ENCODE peak calls at places on chromosomes 7 and 10, in seven cellular contexts. E is omental fat pad, W is WTC11, I is psoas muscle, S is suprapubic skin, V is osteocyte, C is lower lobe of right lung. X is an unnamed sample.

GRCh38 chr10:89118091-89118490 is 89.0 kb downstream of the CH25H start:
- DNase-seq in S (no peak), W (no peak), E (no peak), V (no peak), C (no peak), I (no peak), X (no peak)

GRCh38 chr7:71016387-71016786 is 115.6 kb upstream of the GALNT17 start:
- DNase-seq in V (no peak), I (no peak), W (no peak), S (no peak), C (no peak), E (no peak), X (no peak)

GRCh38 chr7:65840446-65840845 is 32.4 kb upstream of the VKORC1L1 start:
- DNase-seq in S (no peak), C (no peak), E (no peak), V (no peak), W (no peak), I (no peak), X (no peak)

GRCh38 chr7:131161103-131161502 is 166.6 kb upstream of the MKLN1 start:
- DNase-seq in S (no peak), W (no peak), V (no peak), E (no peak), C (no peak), I (no peak), X (no peak)

GRCh38 chr7:151645311-151645710 is 125.6 kb upstream of the RHEB start:
- DNase-seq in E (no peak), C (no peak), W (no peak), S (peak), I (no peak), V (no peak), X (no peak)

GRCh38 chr10:34933676-34934075 is 118.6 kb upstream of the PARD3 start:
- DNase-seq in E (no peak), W (no peak), C (peak), S (no peak), V (no peak), I (peak), X (no peak)

GRCh38 chr7:78019457-78020130 is 221.0 kb downstream of the PHTF2 start:
- DNase-seq in S (peak), E (peak), V (peak), I (peak), W (peak), C (peak), X (peak)

GRCh38 chr7:54778696-54779285 is 19.8 kb upstream of the SEC61G start:
- DNase-seq in V (no peak), I (no peak), E (no peak), W (no peak), S (no peak), C (no peak), X (no peak)

GRCh38 chr7:7732566-7733290 is 14.3 kb upstream of the RPA3 start:
- DNase-seq in C (no peak), V (no peak), I (no peak), S (no peak), E (no peak), W (no peak), X (no peak)

GRCh38 chr7:167976-168791 is 24.2 kb upstream of the FAM20C start:
- DNase-seq in V (no peak), W (no peak), C (peak), S (no peak), I (no peak), E (no peak), X (peak)

GRCh38 chr7:150375662-150376521 is 3.2 kb upstream of the ZNF775 start:
- DNase-seq in W (peak), E (no peak), I (no peak), V (no peak), C (no peak), S (no peak), X (no peak)

GRCh38 chr10:45433716-45434469 is 59.9 kb downstream of the ALOX5 start:
- DNase-seq in E (no peak), C (no peak), V (no peak), I (no peak), W (no peak), S (no peak), X (no peak)

GRCh38 chr10:777913-778479 is 88.5 kb upstream of the DIP2C start:
- DNase-seq in V (no peak), I (no peak), S (no peak), W (no peak), E (no peak), C (no peak), X (peak)

GRCh38 chr7:28037220-28038010 is 143.2 kb downstream of the JAZF1 start:
- DNase-seq in I (no peak), V (no peak), E (no peak), S (no peak), W (no peak), C (no peak), X (no peak)

GRCh38 chr10:95308389-95309302 is 17.8 kb upstream of the PDLIM1 start:
- DNase-seq in W (no peak), S (peak), E (peak), V (no peak), C (peak), I (peak), X (no peak)

GRCh38 chr10:46006219-46006618 is 24.2 kb downstream of the NCOA4 start:
- DNase-seq in W (no peak), C (no peak), I (no peak), E (no peak), S (no peak), V (no peak), X (no peak)

GRCh38 chr10:132539431-132539839 is 1.8 kb downstream of the INPP5A start:
- DNase-seq in C (peak), W (peak), E (no peak), S (no peak), I (peak), V (no peak), X (peak)

GRCh38 chr7:44263342-44264082 is 61.9 kb downstream of the CAMK2B start:
- DNase-seq in C (no peak), S (no peak), W (no peak), E (no peak), I (no peak), V (no peak), X (no peak)

DNA sequence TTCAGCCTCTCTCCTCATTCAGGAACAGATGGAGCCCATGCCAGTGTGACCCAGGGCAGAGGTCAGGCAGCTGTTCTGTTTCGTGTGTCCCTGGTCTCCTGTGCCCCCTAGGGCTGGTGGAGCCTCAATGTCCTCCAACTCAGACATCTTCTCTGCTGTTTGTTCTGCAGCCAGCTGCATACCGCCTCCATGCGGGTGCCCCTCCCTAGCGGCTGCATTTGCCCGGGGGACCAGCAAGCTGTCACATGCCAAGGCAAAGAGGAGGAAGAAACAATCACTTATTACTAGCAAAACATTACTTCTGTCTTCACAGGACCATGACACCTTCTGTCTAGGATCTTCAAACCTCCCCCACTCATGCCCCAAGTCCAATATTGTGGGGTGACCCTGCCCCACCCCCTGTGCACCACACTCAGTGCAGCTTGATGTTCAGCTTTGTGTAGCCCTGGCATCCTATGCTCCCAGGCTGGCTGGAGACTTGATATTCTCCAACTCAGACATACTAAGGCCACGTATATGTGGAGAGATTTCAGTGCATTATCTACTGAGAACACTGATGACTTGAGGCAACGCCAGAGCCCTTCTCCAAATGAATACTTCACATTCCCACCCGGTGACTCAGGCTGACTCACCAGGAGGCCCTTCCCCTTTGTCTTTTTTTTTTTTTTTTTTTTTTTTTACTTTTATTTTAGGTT is 188.9 kb downstream of the SKIDA1 start:
- DNase-seq in V (peak), E (peak), W (peak), C (no peak), I (peak), S (peak), X (no peak)
- TF ChIP-seq CTCF in V (peak), E (no peak), W (no peak), C (no peak), I (no peak), S (no peak), X (peak)

DNA sequence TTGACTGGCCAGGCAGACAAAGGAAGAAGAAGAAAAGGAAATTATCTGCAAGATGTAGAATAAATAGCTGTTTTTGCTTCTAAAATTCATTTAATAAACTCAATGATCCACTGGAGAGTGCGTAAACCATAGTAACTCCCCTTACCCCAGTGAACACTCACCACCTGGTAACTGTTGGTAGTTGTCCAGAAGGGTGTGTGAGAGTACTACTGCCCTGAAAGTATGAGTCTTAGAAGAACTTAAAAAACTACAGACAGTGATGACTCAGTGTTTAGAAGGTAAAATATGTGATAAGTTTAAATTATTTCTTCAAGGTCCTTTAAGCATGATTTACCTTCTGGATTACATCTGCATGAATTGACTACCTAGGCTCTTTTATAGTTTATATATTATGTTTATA is 53.0 kb upstream of the SEMA3A start:
- DNase-seq in V (no peak), C (no peak), I (no peak), E (no peak), S (no peak), W (no peak), X (no peak)
- TF ChIP-seq CTCF in V (no peak), C (no peak), I (no peak), E (no peak), S (no peak), W (no peak), X (no peak)

GRCh38 chr10:112429147-112429546 is 17.6 kb downstream of the ZDHHC6 start:
- DNase-seq in I (no peak), E (no peak), S (no peak), V (no peak), C (no peak), W (no peak), X (no peak)

GRCh38 chr10:112429654-112430230 is 17.0 kb downstream of the ZDHHC6 start:
- DNase-seq in I (no peak), W (no peak), C (no peak), V (no peak), E (no peak), S (no peak), X (no peak)

DNA sequence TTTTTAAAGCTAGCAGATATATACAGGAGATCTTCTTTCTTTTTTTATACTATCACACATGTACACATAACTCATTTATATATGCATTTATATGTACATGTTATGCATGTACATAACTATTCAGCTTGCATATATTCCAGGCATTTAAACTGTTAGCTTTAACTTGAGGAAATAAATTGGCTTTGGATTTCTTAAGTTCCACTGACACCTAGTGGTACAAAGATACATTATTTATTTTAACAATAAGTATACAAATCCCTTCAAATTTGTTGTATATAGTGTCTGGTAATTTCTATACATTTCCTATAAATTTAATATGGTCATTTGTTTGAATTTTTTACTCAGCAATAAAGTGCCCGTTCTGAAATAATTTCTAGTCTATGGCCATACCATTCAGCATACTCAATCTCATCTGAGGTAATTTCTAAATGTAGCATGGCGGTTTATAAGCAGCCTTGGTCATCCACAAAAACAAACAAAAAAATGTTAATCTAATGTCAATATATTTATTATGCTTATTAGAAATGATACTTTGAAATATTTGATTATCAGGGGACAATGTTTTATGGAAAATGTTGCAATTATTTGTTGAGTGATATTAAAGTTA is 11.6 kb downstream of the ZDHHC6 start:
- DNase-seq in E (no peak), S (no peak), C (no peak), I (no peak), W (no peak), V (no peak), X (no peak)
- TF ChIP-seq CTCF in E (no peak), S (peak), C (peak), I (peak), W (no peak), V (peak), X (peak)

DNA sequence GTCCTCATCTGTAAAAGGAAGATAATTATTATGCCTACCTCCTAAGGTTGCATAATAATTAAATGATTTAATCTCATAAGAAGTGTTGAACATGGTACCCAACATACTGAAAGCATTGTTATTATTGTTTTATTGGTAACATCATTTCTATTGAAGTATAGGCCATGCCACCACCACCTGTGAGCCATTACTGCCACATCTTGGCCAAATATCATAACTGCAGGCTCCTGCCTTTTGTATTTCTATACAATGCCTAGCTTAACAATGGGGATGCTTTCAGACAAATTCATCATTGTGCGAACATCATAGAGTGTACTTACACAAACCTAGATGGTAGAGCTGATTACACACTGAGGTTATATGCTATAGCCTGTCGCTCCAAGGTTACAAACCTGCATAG is 61.1 kb upstream of the NPSR1 start:
- DNase-seq in V (no peak), I (no peak), S (no peak), E (no peak), C (no peak), W (peak), X (no peak)
- TF ChIP-seq CTCF in V (peak), I (peak), S (no peak), E (no peak), C (no peak), W (peak), X (peak)

X was measured in chondrocyte.